ENCODE peak calls at places on chromosomes 3 and 15, in four cellular contexts. One of them, this sample, is unnamed.

GRCh38 chr3:185939721-185940120 is 1.9 kb upstream of the TRA2B start:
- DNase-seq in H9: no peak
- DNase-seq in SK-N-MC: no peak
- DNase-seq in body of pancreas: no peak
- DNase-seq in this sample: no peak

GRCh38 chr3:99720985-99721632 is 82.7 kb downstream of the COL8A1 start:
- DNase-seq in body of pancreas: no peak
- DNase-seq in SK-N-MC: no peak
- DNase-seq in H9: no peak
- DNase-seq in this sample: peak; percentile 18

GRCh38 chr15:60933914-60934885 is 294.9 kb downstream of the RORA start:
- DNase-seq in SK-N-MC: peak; percentile 42
- DNase-seq in body of pancreas: no peak
- DNase-seq in H9: no peak
- DNase-seq in this sample: peak; percentile 24

GRCh38 chr15:90845201-90845949 is 23.0 kb upstream of the FURIN start:
- DNase-seq in SK-N-MC: no peak
- DNase-seq in H9: no peak
- DNase-seq in body of pancreas: peak; percentile 40
- DNase-seq in this sample: no peak

GRCh38 chr3:70989174-70989573 is 594.4 kb downstream of the FOXP1 start:
- DNase-seq in body of pancreas: no peak
- DNase-seq in H9: no peak
- DNase-seq in SK-N-MC: peak; percentile 55
- DNase-seq in this sample: no peak

GRCh38 chr3:187958432-187959003 is 195.4 kb upstream of the LPP start:
- DNase-seq in H9: no peak
- DNase-seq in body of pancreas: peak; percentile 10
- DNase-seq in SK-N-MC: no peak
- DNase-seq in this sample: no peak

GRCh38 chr3:178960918-178961317 is 110.7 kb downstream of the ZMAT3 start:
- DNase-seq in H9: no peak
- DNase-seq in body of pancreas: no peak
- DNase-seq in SK-N-MC: no peak
- DNase-seq in this sample: no peak

GRCh38 chr3:12143949-12144504 is 14.7 kb downstream of the TIMP4 start:
- DNase-seq in H9: no peak
- DNase-seq in SK-N-MC: no peak
- DNase-seq in body of pancreas: peak; percentile 61
- DNase-seq in this sample: no peak

GRCh38 chr15:38614621-38615020 is 50.0 kb upstream of the RASGRP1 start:
- DNase-seq in H9: no peak
- DNase-seq in body of pancreas: no peak
- DNase-seq in SK-N-MC: no peak
- DNase-seq in this sample: no peak

GRCh38 chr15:68463996-68464395 is 32.0 kb upstream of the ITGA11 start:
- DNase-seq in H9: no peak
- DNase-seq in SK-N-MC: no peak
- DNase-seq in body of pancreas: no peak
- DNase-seq in this sample: no peak

GRCh38 chr15:96333194-96334016 is 2.9 kb downstream of the NR2F2 start:
- DNase-seq in H9: peak; percentile 68
- DNase-seq in SK-N-MC: no peak
- DNase-seq in body of pancreas: peak; percentile 55
- DNase-seq in this sample: peak; percentile 57

GRCh38 chr3:189781384-189781783 is 150.2 kb downstream of the TP63 start:
- DNase-seq in body of pancreas: no peak
- DNase-seq in H9: no peak
- DNase-seq in SK-N-MC: no peak
- DNase-seq in this sample: no peak

GRCh38 chr3:12286927-12287726 is 1.7 kb upstream of the PPARG start:
- DNase-seq in body of pancreas: no peak
- DNase-seq in SK-N-MC: no peak
- DNase-seq in H9: peak; percentile 38
- DNase-seq in this sample: peak; percentile 68

GRCh38 chr3:191424871-191425270 is 36.1 kb upstream of the PYDC2 start:
- DNase-seq in body of pancreas: no peak
- DNase-seq in SK-N-MC: no peak
- DNase-seq in H9: no peak
- DNase-seq in this sample: no peak

GRCh38 chr3:68728343-68728742 is 204.0 kb downstream of the TAFA4 start:
- DNase-seq in H9: no peak
- DNase-seq in body of pancreas: no peak
- DNase-seq in SK-N-MC: no peak
- DNase-seq in this sample: no peak

GRCh38 chr3:9730747-9731205 is 759 bp upstream of the BRPF1 start:
- DNase-seq in body of pancreas: no peak
- DNase-seq in SK-N-MC: no peak
- DNase-seq in H9: no peak
- DNase-seq in this sample: no peak

GRCh38 chr3:162468791-162469190 is 972.2 kb downstream of the OTOL1 start:
- DNase-seq in H9: no peak
- DNase-seq in body of pancreas: no peak
- DNase-seq in SK-N-MC: no peak
- DNase-seq in this sample: no peak

GRCh38 chr3:151439652-151440125 is 21.2 kb downstream of the IGSF10 start:
- DNase-seq in SK-N-MC: peak; percentile 95
- DNase-seq in H9: no peak
- DNase-seq in body of pancreas: peak; percentile 47
- DNase-seq in this sample: peak; percentile 66

GRCh38 chr15:33735637-33736247 is 232.6 kb upstream of the CHRM5 start:
- DNase-seq in body of pancreas: peak; percentile 9
- DNase-seq in SK-N-MC: no peak
- DNase-seq in H9: peak; percentile 41
- DNase-seq in this sample: no peak

GRCh38 chr3:28836199-28836598 is 444.7 kb upstream of the RBMS3 start:
- DNase-seq in body of pancreas: no peak
- DNase-seq in H9: no peak
- DNase-seq in SK-N-MC: no peak
- DNase-seq in this sample: no peak

GRCh38 chr3:20225769-20226168 is 39.8 kb upstream of the SGO1 start:
- DNase-seq in SK-N-MC: no peak
- DNase-seq in H9: no peak
- DNase-seq in body of pancreas: peak; percentile 8
- DNase-seq in this sample: peak; percentile 7

GRCh38 chr15:58584789-58585461 is 153.1 kb downstream of the LIPC start:
- DNase-seq in body of pancreas: no peak
- DNase-seq in H9: no peak
- DNase-seq in SK-N-MC: no peak
- DNase-seq in this sample: no peak

GRCh38 chr3:56682458-56683121 is 475 bp downstream of the TASOR start:
- DNase-seq in H9: peak; percentile 64
- DNase-seq in body of pancreas: peak; percentile 79
- DNase-seq in SK-N-MC: no peak
- DNase-seq in this sample: peak; percentile 72

GRCh38 chr3:159169828-159170227 is 368.0 kb downstream of the MFSD1 start:
- DNase-seq in H9: no peak
- DNase-seq in SK-N-MC: no peak
- DNase-seq in body of pancreas: no peak
- DNase-seq in this sample: peak; percentile 25

GRCh38 chr15:55823191-55823670 is 80.3 kb upstream of the PRTG start:
- DNase-seq in H9: no peak
- DNase-seq in SK-N-MC: no peak
- DNase-seq in body of pancreas: no peak
- DNase-seq in this sample: no peak

This sample was measured in Calu3.